ENCODE peak calls at places on chromosomes 12 and 14, in nine cellular contexts. V is tibial nerve; P is HCT116; E is OCI-LY7; Q is GM23248; X is naive thymus-derived CD4-positive, alpha-beta T cell; A is SK-N-SH; O is HAP-1; G is psoas muscle. Y is an unnamed sample. For H3K9me3 and H3K4me1, the result is how much of the 10 kb centered on the place peaks cover.

GRCh38 chr14:100659345-100660001 is 67.2 kb upstream of the DLK1 start:
- DNase-seq in V (no peak), P (no peak), E (no peak), Q (no peak), X (no peak), A (no peak), O (no peak), G (no peak), Y (no peak)

GRCh38 chr12:94740601-94741362 is 90.4 kb upstream of the TMCC3 start:
- DNase-seq in V (no peak), P (no peak), E (no peak), Q (no peak), X (no peak), A (no peak), O (no peak), G (no peak), Y (no peak)

GRCh38 chr12:68240079-68240478 is 13.3 kb downstream of the IL22 start:
- DNase-seq in V (no peak), P (no peak), E (no peak), Q (peak), X (no peak), A (no peak), O (no peak), G (no peak), Y (no peak)

GRCh38 chr12:85805654-85806053 is 30.6 kb downstream of the RASSF9 start:
- DNase-seq in V (no peak), P (no peak), E (no peak), Q (peak), X (no peak), A (no peak), O (no peak), G (no peak), Y (no peak)

GRCh38 chr14:39114073-39114838 is at the start of gene GEMIN2:
- DNase-seq in V (peak), P (peak), E (peak), Q (peak), X (peak), A (peak), O (peak), G (peak), Y (peak)

GRCh38 chr14:52023518-52023917 is 34.2 kb downstream of the RTRAF start:
- DNase-seq in V (no peak), P (no peak), E (no peak), Q (peak), X (no peak), A (no peak), O (no peak), G (no peak), Y (no peak)

GRCh38 chr14:100670017-100670974 is 56.4 kb upstream of the DLK1 start:
- DNase-seq in V (no peak), P (no peak), E (no peak), Q (no peak), X (no peak), A (no peak), O (no peak), G (no peak), Y (no peak)

GRCh38 chr12:88339966-88340365 is 197.9 kb downstream of the TMTC3 start:
- DNase-seq in V (no peak), P (no peak), E (no peak), Q (peak), X (no peak), A (no peak), O (no peak), G (no peak), Y (no peak)

GRCh38 chr12:1913377-1914115 is 4.9 kb downstream of the CACNA2D4 start:
- DNase-seq in V (no peak), P (no peak), E (no peak), Q (no peak), X (no peak), A (peak), O (no peak), G (no peak), Y (no peak)

GRCh38 chr12:111022386-111022785 is 102.0 kb upstream of the MYL2 start:
- DNase-seq in V (no peak), P (no peak), E (no peak), Q (no peak), X (no peak), A (no peak), O (no peak), G (no peak), Y (no peak)

GRCh38 chr12:92244036-92244435 is 98.4 kb upstream of the BTG1 start:
- DNase-seq in V (no peak), P (no peak), E (no peak), Q (peak), X (no peak), A (no peak), O (no peak), G (no peak), Y (no peak)

GRCh38 chr12:40225984-40226602 is 1.3 kb downstream of the LRRK2 start:
- DNase-seq in V (no peak), P (no peak), E (peak), Q (peak), X (no peak), A (no peak), O (no peak), G (no peak), Y (no peak)

GRCh38 chr14:81209187-81209836 is 11.4 kb downstream of the GTF2A1 start:
- DNase-seq in V (no peak), P (no peak), E (peak), Q (no peak), X (no peak), A (no peak), O (no peak), G (no peak), Y (no peak)

GRCh38 chr12:41556176-41556575 is 368.1 kb downstream of the PDZRN4 start:
- DNase-seq in V (no peak), P (no peak), E (no peak), Q (no peak), X (no peak), A (no peak), O (no peak), G (no peak), Y (no peak)

GRCh38 chr12:105355752-105356151 is 25.3 kb downstream of the C12orf75 start:
- DNase-seq in V (no peak), P (peak), E (no peak), Q (peak), X (no peak), A (no peak), O (no peak), G (no peak), Y (no peak)

GRCh38 chr12:5377997-5378596 is 53.8 kb upstream of the NTF3 start:
- DNase-seq in V (no peak), P (no peak), E (no peak), Q (no peak), X (no peak), A (no peak), O (no peak), G (no peak), Y (no peak)

GRCh38 chr14:102945346-102946130 is 23.1 kb downstream of the AMN start:
- DNase-seq in V (no peak), P (no peak), E (no peak), Q (peak), X (no peak), A (no peak), O (no peak), G (no peak), Y (no peak)

GRCh38 chr12:84955298-84955697 is 42.7 kb upstream of the SLC6A15 start:
- DNase-seq in V (no peak), P (no peak), E (no peak), Q (peak), X (no peak), A (no peak), O (no peak), G (no peak), Y (no peak)

GRCh38 chr12:85057370-85057963 is 21.3 kb downstream of the LRRIQ1 start:
- DNase-seq in V (no peak), P (peak), E (peak), Q (peak), X (peak), A (peak), O (peak), G (no peak), Y (peak)

GRCh38 chr12:122297494-122297893 is 31.2 kb upstream of the VPS33A start:
- DNase-seq in V (no peak), P (no peak), E (no peak), Q (no peak), X (no peak), A (no peak), O (no peak), G (no peak), Y (no peak)

GRCh38 chr14:102579696-102580551 is 12.5 kb upstream of the RCOR1 start:
- DNase-seq in V (no peak), P (no peak), E (no peak), Q (peak), X (no peak), A (peak), O (no peak), G (no peak), Y (peak)

GRCh38 chr14:61503167-61503801 is 181.9 kb downstream of the PRKCH start:
- DNase-seq in V (no peak), P (no peak), E (peak), Q (no peak), X (peak), A (no peak), O (no peak), G (no peak), Y (no peak)

GRCh38 chr12:13171921-13172859 is 24.3 kb upstream of the EMP1 start:
- DNase-seq in V (no peak), P (no peak), E (no peak), Q (peak), X (no peak), A (no peak), O (no peak), G (no peak), Y (no peak)

GRCh38 chr14:102493585-102493984 is 16.0 kb downstream of the ANKRD9 start:
- DNase-seq in V (no peak), P (no peak), E (no peak), Q (no peak), X (no peak), A (no peak), O (no peak), G (peak), Y (no peak)

GRCh38 chr14:90726656-90727055 is 89.6 kb downstream of the TTC7B start:
- DNase-seq in V (peak), P (peak), E (no peak), Q (peak), X (no peak), A (no peak), O (no peak), G (peak), Y (no peak)

GRCh38 chr12:92562063-92562734 is 140.6 kb upstream of the PLEKHG7 start:
- DNase-seq in V (no peak), P (no peak), E (no peak), Q (no peak), X (no peak), A (no peak), O (no peak), G (no peak), Y (no peak)

GRCh38 chr14:103711516-103712431 is 3.5 kb downstream of the XRCC3 start:
- DNase-seq in V (no peak), P (no peak), E (no peak), Q (peak), X (no peak), A (no peak), O (no peak), G (peak), Y (peak)

GRCh38 chr12:42104784-42105183 is 39.9 kb downstream of the GXYLT1 start:
- DNase-seq in V (no peak), P (no peak), E (no peak), Q (no peak), X (no peak), A (no peak), O (no peak), G (no peak), Y (no peak)

GRCh38 chr14:103847439-103847953 is at the start of gene PPP1R13B:
- DNase-seq in V (peak), P (peak), E (peak), Q (peak), X (peak), A (peak), O (peak), G (peak), Y (peak)

GRCh38 chr12:122021193-122021821 is 377 bp upstream of the BCL7A start:
- DNase-seq in V (no peak), P (no peak), E (peak), Q (peak), X (peak), A (no peak), O (no peak), G (peak), Y (peak)

GRCh38 chr12:11668611-11669010 is 19.1 kb downstream of the ETV6 start:
- DNase-seq in V (no peak), P (no peak), E (peak), Q (no peak), X (no peak), A (no peak), O (no peak), G (no peak), Y (no peak)

GRCh38 chr14:69261761-69262331 is 1.9 kb downstream of the GALNT16 start:
- DNase-seq in V (no peak), P (no peak), E (no peak), Q (peak), X (no peak), A (peak), O (no peak), G (no peak), Y (peak)

GRCh38 chr14:83300454-83301064 is 1766.9 kb upstream of the SEL1L start:
- DNase-seq in V (no peak), P (no peak), E (peak), Q (peak), X (no peak), A (peak), O (peak), G (no peak), Y (no peak)

GRCh38 chr12:49949866-49950265 is 671 bp upstream of the AQP2 start:
- DNase-seq in V (no peak), P (no peak), E (no peak), Q (no peak), X (no peak), A (no peak), O (no peak), G (no peak), Y (no peak)

GRCh38 chr12:5292651-5293050 is 139.3 kb upstream of the NTF3 start:
- DNase-seq in V (no peak), P (no peak), E (no peak), Q (no peak), X (no peak), A (no peak), O (no peak), G (no peak), Y (no peak)

GRCh38 chr14:104375551-104376201 is 203.9 kb upstream of the C14orf180 start:
- DNase-seq in V (no peak), P (no peak), E (no peak), Q (no peak), X (no peak), A (no peak), O (no peak), G (peak), Y (no peak)

GRCh38 chr12:52235001-52235760 is 2.1 kb downstream of the KRT7 start:
- DNase-seq in V (no peak), P (no peak), E (no peak), Q (peak), X (no peak), A (peak), O (no peak), G (peak), Y (no peak)

GRCh38 chr12:83971781-83972180 is 940.8 kb downstream of the SLC6A15 start:
- DNase-seq in V (no peak), P (no peak), E (no peak), Q (peak), X (no peak), A (no peak), O (no peak), G (no peak), Y (no peak)

GRCh38 chr12:5441497-5442236 is 9.8 kb downstream of the NTF3 start:
- DNase-seq in V (no peak), P (no peak), E (no peak), Q (peak), X (no peak), A (no peak), O (no peak), G (no peak), Y (no peak)

GRCh38 chr14:104991896-104992230 is 6.3 kb downstream of the CLBA1 start:
- DNase-seq in V (no peak), P (no peak), E (no peak), Q (no peak), X (no peak), A (no peak), O (no peak), G (no peak), Y (no peak)

DNA sequence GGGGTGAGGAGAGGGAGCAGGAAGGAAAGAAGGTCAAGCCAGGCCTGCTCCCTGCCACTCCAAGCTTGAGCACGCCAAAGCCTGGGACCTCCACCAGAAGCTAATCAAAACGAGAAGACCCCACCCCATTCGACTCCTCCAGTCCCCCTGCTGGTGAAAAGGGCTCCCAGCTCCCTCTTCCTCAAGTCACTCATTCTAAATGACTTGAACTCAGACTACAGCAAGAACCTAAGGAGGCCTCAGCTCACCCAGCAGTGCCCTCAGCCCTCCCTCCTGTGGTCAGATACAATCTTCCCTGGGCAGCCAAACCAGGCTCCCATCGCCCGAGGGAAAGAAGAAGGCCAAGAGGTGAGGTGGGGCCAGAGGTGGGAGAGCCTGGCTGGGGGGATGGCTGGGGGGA is 17.4 kb downstream of the HDAC7 start:
- DNase-seq in V (no peak), P (no peak), E (peak), Q (peak), X (no peak), A (peak), O (no peak), G (no peak), Y (no peak)
- H3K9me3 ChIP-seq in V (under half), P (under half), E (under half), Q (under half), X (under half), A (under half), O (under half), G (under half), Y (under half)

GRCh38 chr14:98906123-98906995 is 365.6 kb downstream of the BCL11B start:
- DNase-seq in V (peak), P (peak), E (no peak), Q (no peak), X (no peak), A (no peak), O (peak), G (peak), Y (no peak)
- H3K4me3 ChIP-seq in V (no peak), P (peak), E (no peak), Q (no peak), X (no peak), A (no peak), O (no peak), G (no peak), Y (no peak)

GRCh38 chr12:6775775-6776174 is 3.5 kb downstream of the LAG3 start:
- DNase-seq in V (no peak), P (no peak), E (no peak), Q (no peak), X (no peak), A (no peak), O (no peak), G (no peak), Y (no peak)
- H3K4me1 ChIP-seq in V (half or more), P (under half), E (under half), Q (under half), X (under half), A (under half), O (under half), G (under half), Y (under half)

DNA sequence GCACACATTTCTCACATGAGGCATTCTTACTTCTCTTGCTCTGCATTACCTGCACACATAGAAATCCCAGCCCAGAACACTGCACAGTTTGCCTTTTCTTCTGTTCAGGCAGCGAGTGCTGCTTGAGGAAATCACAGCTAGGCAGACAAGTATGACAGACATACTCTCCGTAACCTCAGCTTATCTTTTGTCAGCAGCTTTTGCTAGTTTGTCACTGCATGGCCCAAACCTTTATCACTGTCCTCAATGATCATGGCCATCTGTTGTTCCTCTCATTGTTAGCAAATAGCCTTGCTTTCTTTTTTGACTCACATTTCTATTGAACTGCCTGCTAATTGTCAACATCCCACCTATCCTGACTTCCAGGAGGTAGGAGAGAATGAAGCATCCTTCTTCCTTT is 5.3 kb downstream of the ZNF10 start:
- DNase-seq in V (no peak), P (no peak), E (no peak), Q (no peak), X (no peak), A (no peak), O (no peak), G (no peak), Y (no peak)
- H3K9me3 ChIP-seq in V (half or more), P (under half), E (under half), Q (under half), X (under half), A (under half), O (under half), G (half or more), Y (under half)

Y was measured in BE2C.